ENCODE peak calls at places on chromosomes 2 and 18, in six cellular contexts. S, F, W, B, I and H are unnamed samples.

GRCh38 chr18:12000072-12000659 is 18.9 kb downstream of the IMPA2 start:
- DNase-seq in S (no peak), F (no peak), W (no peak), B (no peak), I (no peak), H (no peak)

GRCh38 chr2:27408601-27409320 is 630 bp downstream of the PPM1G start:
- DNase-seq in S (no peak), F (no peak), W (no peak), B (no peak), I (no peak), H (no peak)

GRCh38 chr2:1640301-1641135 is 103.8 kb downstream of the PXDN start:
- DNase-seq in S (no peak), F (no peak), W (no peak), B (no peak), I (no peak), H (no peak)

GRCh38 chr18:36330435-36331049 is 33.0 kb downstream of the FHOD3 start:
- DNase-seq in S (no peak), F (no peak), W (no peak), B (no peak), I (no peak), H (no peak)

GRCh38 chr18:61272793-61273192 is 60.4 kb upstream of the CDH20 start:
- DNase-seq in S (no peak), F (no peak), W (no peak), B (no peak), I (no peak), H (no peak)

GRCh38 chr18:13878858-13879257 is 36.5 kb downstream of the MC2R start:
- DNase-seq in S (no peak), F (no peak), W (no peak), B (no peak), I (no peak), H (no peak)

GRCh38 chr2:85181844-85182456 is 48.8 kb downstream of the TCF7L1 start:
- DNase-seq in S (no peak), F (no peak), W (no peak), B (no peak), I (no peak), H (no peak)

GRCh38 chr2:238097201-238097987 is 2.7 kb upstream of the ESPNL start:
- DNase-seq in S (peak; percentile 11), F (peak; percentile 21), W (peak; percentile 14), B (no peak), I (no peak), H (no peak)

GRCh38 chr2:152247337-152247695 is 71.8 kb upstream of the STAM2 start:
- DNase-seq in S (no peak), F (no peak), W (no peak), B (peak; percentile 69), I (no peak), H (no peak)

GRCh38 chr2:164514491-164514890 is 106.8 kb downstream of the GRB14 start:
- DNase-seq in S (no peak), F (no peak), W (no peak), B (no peak), I (peak; percentile 20), H (no peak)

GRCh38 chr2:230060672-230061293 is 7.9 kb downstream of the SLC16A14 start:
- DNase-seq in S (no peak), F (no peak), W (no peak), B (no peak), I (no peak), H (no peak)

GRCh38 chr2:69964353-69964831 is 3.0 kb upstream of the ASPRV1 start:
- DNase-seq in S (no peak), F (peak; percentile 66), W (no peak), B (no peak), I (no peak), H (no peak)

GRCh38 chr2:211035548-211036185 is 479.3 kb downstream of the CPS1 start:
- DNase-seq in S (no peak), F (no peak), W (no peak), B (no peak), I (peak; percentile 67), H (peak; percentile 15)

GRCh38 chr2:59177748-59178147 is 936.6 kb upstream of the FANCL start:
- DNase-seq in S (no peak), F (no peak), W (no peak), B (no peak), I (peak; percentile 42), H (no peak)

GRCh38 chr2:203500951-203501350 is 34.1 kb downstream of the RAPH1 start:
- DNase-seq in S (no peak), F (no peak), W (no peak), B (no peak), I (no peak), H (no peak)

GRCh38 chr2:218694405-218695145 is 16.1 kb upstream of the TTLL4 start:
- DNase-seq in S (no peak), F (no peak), W (no peak), B (peak; percentile 12), I (peak; percentile 83), H (no peak)

GRCh38 chr2:161130354-161130753 is 29.9 kb upstream of the TANK start:
- DNase-seq in S (no peak), F (no peak), W (no peak), B (no peak), I (no peak), H (no peak)

GRCh38 chr18:48228301-48228715 is 180.9 kb downstream of the ZBTB7C start:
- DNase-seq in S (peak; percentile 86), F (no peak), W (no peak), B (no peak), I (no peak), H (no peak)

GRCh38 chr2:204015118-204015842 is 78.7 kb downstream of the ICOS start:
- DNase-seq in S (no peak), F (no peak), W (no peak), B (no peak), I (no peak), H (no peak)

GRCh38 chr2:229282758-229283546 is 11.9 kb upstream of the PID1 start:
- DNase-seq in S (peak; percentile 73), F (peak; percentile 34), W (no peak), B (peak; percentile 82), I (peak; percentile 97), H (peak; percentile 98)

GRCh38 chr2:19802088-19802806 is 99.5 kb downstream of the TTC32 start:
- DNase-seq in S (no peak), F (no peak), W (no peak), B (no peak), I (peak; percentile 61), H (no peak)

GRCh38 chr2:240304746-240305161 is 130.7 kb upstream of the GPC1 start:
- DNase-seq in S (no peak), F (no peak), W (no peak), B (no peak), I (no peak), H (no peak)

GRCh38 chr2:224909885-224910517 is 132.3 kb downstream of the DOCK10 start:
- DNase-seq in S (peak; percentile 57), F (peak; percentile 35), W (no peak), B (peak; percentile 56), I (peak; percentile 99), H (no peak)